ENCODE peak calls at places on chromosomes 4 and X, in four cellular contexts. Z, Y, R and C are unnamed samples.
A peak's percentile ranks its signal among the peaks of the same experiment; 100 is the strongest.

GRCh38 chr4:41693629-41694028 is 54.9 kb downstream of the PHOX2B start:
- DNase-seq in Z (no peak), Y (no peak), R (no peak), C (peak; percentile 39)

GRCh38 chrX:53224860-53225797 is at the start of gene KDM5C:
- DNase-seq in Z (peak; percentile 81), Y (peak; percentile 89), R (peak; percentile 95), C (peak; percentile 93)

GRCh38 chr4:169619518-169619957 is 840 bp upstream of the CLCN3 start:
- DNase-seq in Z (peak; percentile 25), Y (peak; percentile 68), R (no peak), C (peak; percentile 59)

GRCh38 chrX:46865281-46865680 is 28.4 kb downstream of the RP2 start:
- DNase-seq in Z (no peak), Y (no peak), R (no peak), C (peak; percentile 67)

GRCh38 chr4:56469489-56470210 is 2.2 kb downstream of the SRP72 start:
- DNase-seq in Z (no peak), Y (no peak), R (no peak), C (peak; percentile 32)

GRCh38 chrX:133909888-133910287 is 75.5 kb downstream of the GPC3 start:
- DNase-seq in Z (no peak), Y (no peak), R (no peak), C (no peak)

GRCh38 chr4:111323916-111324315 is 701.0 kb upstream of the PITX2 start:
- DNase-seq in Z (no peak), Y (no peak), R (no peak), C (peak; percentile 18)

GRCh38 chrX:150690126-150690525 is 3.1 kb upstream of the MTMR1 start:
- DNase-seq in Z (no peak), Y (no peak), R (no peak), C (peak; percentile 97)

GRCh38 chr4:3361406-3361805 is 68.6 kb downstream of the RGS12 start:
- DNase-seq in Z (no peak), Y (no peak), R (no peak), C (no peak)

GRCh38 chr4:60201052-60201673 is 999.0 kb upstream of the ADGRL3 start:
- DNase-seq in Z (peak; percentile 48), Y (no peak), R (peak; percentile 51), C (peak; percentile 52)

GRCh38 chr4:41438564-41438963 is 99.4 kb upstream of the LIMCH1 start:
- DNase-seq in Z (no peak), Y (no peak), R (no peak), C (no peak)

GRCh38 chr4:75892508-75892907 is 9.7 kb downstream of the PPEF2 start:
- DNase-seq in Z (peak; percentile 50), Y (no peak), R (no peak), C (no peak)

GRCh38 chr4:77617203-77617602 is 11.6 kb downstream of the CXCL13 start:
- DNase-seq in Z (no peak), Y (no peak), R (no peak), C (peak; percentile 56)

GRCh38 chrX:155333701-155334100 is 713 bp downstream of the CLIC2 start:
- DNase-seq in Z (no peak), Y (no peak), R (no peak), C (no peak)

GRCh38 chrX:13649823-13650222 is 3.1 kb upstream of the TCEANC start:
- DNase-seq in Z (no peak), Y (no peak), R (no peak), C (peak; percentile 71)

GRCh38 chrX:123961268-123962005 is at the start of gene STAG2:
- DNase-seq in Z (peak; percentile 65), Y (peak; percentile 68), R (peak; percentile 81), C (peak; percentile 88)

GRCh38 chr4:110516106-110516922 is 40.4 kb downstream of the ENPEP start:
- DNase-seq in Z (peak; percentile 81), Y (peak; percentile 79), R (peak; percentile 70), C (peak; percentile 64)

GRCh38 chr4:52645315-52645714 is 13.8 kb downstream of the USP46 start:
- DNase-seq in Z (no peak), Y (no peak), R (no peak), C (no peak)

GRCh38 chr4:98284640-98285046 is 23.5 kb downstream of the RAP1GDS1 start:
- DNase-seq in Z (peak; percentile 31), Y (no peak), R (peak; percentile 43), C (peak; percentile 32)

GRCh38 chr4:79235074-79235473 is 90.8 kb downstream of the NAA11 start:
- DNase-seq in Z (no peak), Y (no peak), R (no peak), C (no peak)

GRCh38 chrX:47619486-47620302 is at the start of gene SYN1:
- DNase-seq in Z (peak; percentile 81), Y (peak; percentile 57), R (peak; percentile 88), C (peak; percentile 72)

GRCh38 chrX:11381464-11381863 is 88.3 kb downstream of the AMELX start:
- DNase-seq in Z (peak; percentile 11), Y (no peak), R (no peak), C (peak; percentile 78)

GRCh38 chr4:152266831-152267480 is 268.9 kb downstream of the FBXW7 start:
- DNase-seq in Z (no peak), Y (no peak), R (no peak), C (no peak)

GRCh38 chrX:25523574-25523973 is 507.8 kb upstream of the ARX start:
- DNase-seq in Z (peak; percentile 32), Y (no peak), R (no peak), C (peak; percentile 26)

GRCh38 chrX:10416424-10416823 is 204.0 kb downstream of the MID1 start:
- DNase-seq in Z (no peak), Y (no peak), R (no peak), C (no peak)

GRCh38 chr4:48949518-48950207 is 36.4 kb upstream of the CWH43 start:
- DNase-seq in Z (no peak), Y (no peak), R (no peak), C (peak; percentile 64)

GRCh38 chrX:124256209-124256608 is 76.3 kb upstream of the TEX13D start:
- DNase-seq in Z (no peak), Y (no peak), R (no peak), C (peak; percentile 91)

GRCh38 chr4:1191621-1192020 is 19.2 kb upstream of the SPON2 start:
- DNase-seq in Z (peak; percentile 3), Y (no peak), R (no peak), C (no peak)

GRCh38 chr4:48970471-48970921 is 15.6 kb upstream of the CWH43 start:
- DNase-seq in Z (no peak), Y (no peak), R (no peak), C (peak; percentile 98)